ENCODE peak calls at places on chromosomes 4 and X, in seven cellular contexts. Z is endothelial cell, I is lower leg skin, R is OCI-LY7, C is uterus, Y is foreskin keratinocyte, L is A549. V is an unnamed sample.

GRCh38 chrX:66176134-66176533 is 12.1 kb downstream of the HEPH start:
- DNase-seq in Y (no peak), C (no peak), Z (no peak), R (no peak), L (no peak), I (no peak), V (no peak)

GRCh38 chr4:84503495-84504437 is 4.7 kb upstream of the NKX6-1 start:
- DNase-seq in R (peak; percentile 63), I (no peak), Z (peak; percentile 59), L (peak; percentile 66), Y (peak; percentile 28), C (no peak), V (peak; percentile 52)

GRCh38 chrX:1249101-1249887 is 19.3 kb upstream of the CSF2RA start:
- DNase-seq in L (peak; percentile 60), I (peak; percentile 66), R (peak; percentile 80), C (peak; percentile 16), Z (no peak), Y (no peak), V (peak; percentile 58)

GRCh38 chr4:24104173-24104572 is 214.3 kb upstream of the PPARGC1A start:
- DNase-seq in Y (no peak), Z (no peak), L (no peak), R (no peak), C (no peak), I (no peak), V (no peak)

GRCh38 chr4:34043131-34043530 is 2201.2 kb downstream of the ARAP2 start:
- DNase-seq in R (no peak), Z (no peak), Y (no peak), C (no peak), L (no peak), I (no peak), V (no peak)

GRCh38 chr4:25439913-25440477 is 62.9 kb downstream of the ANAPC4 start:
- DNase-seq in L (peak; percentile 58), C (peak; percentile 50), Y (no peak), Z (peak; percentile 66), R (peak; percentile 78), I (peak; percentile 53), V (peak; percentile 67)

GRCh38 chr4:38872620-38873019 is 5.0 kb downstream of the FAM114A1 start:
- DNase-seq in I (peak; percentile 56), Y (no peak), Z (no peak), C (no peak), R (no peak), L (peak; percentile 80), V (no peak)

GRCh38 chrX:139889760-139890159 is 43.1 kb downstream of the ATP11C start:
- DNase-seq in C (no peak), I (no peak), R (no peak), Y (no peak), L (no peak), Z (no peak), V (no peak)

GRCh38 chr4:180150818-180151217 is 2092.4 kb upstream of the TENM3 start:
- DNase-seq in I (no peak), C (no peak), Y (no peak), L (peak; percentile 1), Z (no peak), R (peak; percentile 55), V (no peak)

GRCh38 chr4:96593422-96593821 is 753.5 kb downstream of the PDHA2 start:
- DNase-seq in Y (no peak), C (no peak), L (no peak), R (no peak), Z (no peak), I (no peak), V (no peak)

GRCh38 chrX:15947648-15948317 is 93.2 kb upstream of the AP1S2 start:
- DNase-seq in C (peak; percentile 41), L (peak; percentile 11), Y (peak; percentile 60), Z (peak; percentile 17), I (no peak), R (no peak), V (peak; percentile 15)

GRCh38 chr4:154004859-154005520 is 216.1 kb upstream of the SFRP2 start:
- DNase-seq in R (no peak), Z (no peak), L (no peak), I (peak; percentile 57), C (peak; percentile 63), Y (no peak), V (no peak)

GRCh38 chrX:2342878-2343277 is 157.9 kb downstream of the DHRSX start:
- DNase-seq in Z (no peak), R (no peak), L (no peak), Y (no peak), C (no peak), I (no peak), V (no peak)

GRCh38 chr4:6303943-6304342 is 34.3 kb downstream of the WFS1 start:
- DNase-seq in L (no peak), R (no peak), C (no peak), I (no peak), Y (no peak), Z (no peak), V (no peak)

GRCh38 chr4:77922158-77923094 is 59.8 kb downstream of the MRPL1 start:
- DNase-seq in Z (no peak), Y (no peak), L (no peak), R (no peak), I (no peak), C (no peak), V (no peak)

GRCh38 chr4:898869-899555 is 33.1 kb downstream of the GAK start:
- DNase-seq in C (no peak), R (no peak), Y (no peak), Z (no peak), L (no peak), I (no peak), V (no peak)

GRCh38 chrX:8042304-8042703 is 115.1 kb upstream of the PNPLA4 start:
- DNase-seq in I (no peak), Z (no peak), Y (no peak), L (peak; percentile 4), R (no peak), C (no peak), V (no peak)

GRCh38 chrX:131060147-131060546 is 2.0 kb downstream of the ARHGAP36 start:
- DNase-seq in R (no peak), Y (no peak), C (no peak), I (no peak), L (no peak), Z (no peak), V (no peak)

GRCh38 chr4:152563209-152563608 is 27.3 kb upstream of the FBXW7 start:
- DNase-seq in C (no peak), R (no peak), Z (no peak), Y (no peak), I (no peak), L (no peak), V (no peak)

GRCh38 chr4:36392049-36392448 is 110.6 kb downstream of the DTHD1 start:
- DNase-seq in I (no peak), Z (no peak), R (no peak), Y (peak; percentile 71), C (no peak), L (no peak), V (no peak)

GRCh38 chr4:27692098-27692679 is 831.5 kb downstream of the STIM2 start:
- DNase-seq in C (no peak), Z (peak; percentile 12), I (no peak), Y (peak; percentile 25), L (peak; percentile 27), R (peak; percentile 46), V (peak; percentile 5)

GRCh38 chr4:7719354-7720174 is 220.1 kb downstream of the AFAP1 start:
- DNase-seq in R (peak; percentile 27), I (no peak), Y (no peak), Z (peak; percentile 89), C (peak; percentile 44), L (no peak), V (peak; percentile 98)

GRCh38 chr4:78057135-78057599 is at the start of gene FRAS1:
- DNase-seq in Y (no peak), C (peak; percentile 13), Z (peak; percentile 62), L (peak; percentile 20), R (peak; percentile 72), I (peak; percentile 15), V (peak; percentile 78)

GRCh38 chr4:16250665-16251365 is 24.5 kb upstream of the TAPT1 start:
- DNase-seq in Z (no peak), R (no peak), I (no peak), L (peak; percentile 65), C (no peak), Y (no peak), V (no peak)

GRCh38 chrX:78111140-78111931 is 7.3 kb downstream of the PGK1 start:
- DNase-seq in I (no peak), Y (no peak), R (no peak), C (no peak), Z (no peak), L (no peak), V (no peak)

GRCh38 chr4:165301833-165302232 is 25.6 kb upstream of the MSMO1 start:
- DNase-seq in I (no peak), R (no peak), Y (no peak), C (no peak), L (no peak), Z (no peak), V (no peak)

GRCh38 chr4:147594107-147594506 is 23.1 kb upstream of the TMEM184C start:
- DNase-seq in Z (no peak), C (no peak), L (no peak), R (no peak), Y (no peak), I (no peak), V (no peak)
- TF ChIP-seq CTCF in Z (no peak), C (no peak), L (no peak), R (no peak), Y (peak; percentile 39), I (no peak), V (no peak)

DNA sequence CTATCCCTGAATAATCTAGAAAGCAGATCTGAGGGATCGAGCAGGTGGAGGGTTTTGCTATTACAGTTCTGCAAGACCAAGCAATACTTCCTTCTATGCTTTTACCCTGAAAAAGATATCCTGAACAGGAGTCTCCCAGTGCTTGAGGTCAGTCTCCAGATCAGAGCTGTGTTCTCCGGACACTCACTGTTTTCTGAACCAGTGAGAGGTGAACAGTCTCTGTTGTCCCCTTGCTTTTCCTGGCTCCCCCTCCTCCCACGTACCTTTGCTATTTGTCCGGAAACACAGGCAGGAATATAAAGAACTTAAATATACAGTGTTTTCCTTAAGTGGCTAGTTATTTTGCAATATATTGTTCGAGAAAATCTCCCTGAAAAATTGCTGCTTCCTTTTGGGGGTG is 116.6 kb downstream of the ATXN3L start:
- DNase-seq in Y (no peak), I (no peak), R (no peak), Z (no peak), L (no peak), C (no peak), V (no peak)
- TF ChIP-seq CTCF in Y (no peak), I (no peak), R (no peak), Z (no peak), L (no peak), C (no peak), V (no peak)

GRCh38 chr4:174181827-174182226 is 101.6 kb downstream of the FBXO8 start:
- DNase-seq in L (no peak), I (no peak), R (no peak), Z (no peak), Y (no peak), C (no peak), V (no peak)
- TF ChIP-seq CTCF in L (no peak), I (no peak), R (no peak), Z (peak; percentile 31), Y (no peak), C (no peak), V (no peak)

DNA sequence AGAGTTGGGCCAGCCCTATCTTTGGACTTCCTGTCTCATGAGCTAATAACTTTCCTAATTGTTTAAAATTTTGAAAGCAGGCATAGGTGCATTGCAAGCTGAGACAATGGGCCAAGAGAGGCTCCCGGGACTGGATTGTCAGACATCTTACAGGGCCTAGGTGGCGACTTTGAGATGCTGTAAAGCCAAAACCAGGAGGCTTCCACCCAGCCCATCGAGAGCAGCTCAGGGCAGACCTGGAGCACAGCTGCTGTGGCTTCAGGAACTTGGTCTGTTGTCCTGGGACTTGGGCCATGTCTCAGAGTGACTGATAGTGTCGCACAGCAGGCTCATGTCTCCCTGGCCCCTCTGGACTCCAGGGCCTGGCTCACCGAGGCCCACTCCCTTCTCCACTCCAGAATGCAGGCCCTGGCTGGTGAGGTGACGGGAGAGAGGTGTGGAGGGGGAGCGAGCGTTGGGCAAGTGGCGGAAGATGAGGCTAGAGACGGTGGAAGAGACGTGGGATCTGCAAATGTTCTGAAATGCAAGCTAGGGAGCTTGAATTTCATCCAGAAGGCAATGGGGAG is 24.1 kb upstream of the MTM1 start:
- DNase-seq in Z (no peak), L (peak; percentile 24), C (no peak), Y (no peak), I (no peak), R (peak; percentile 3), V (no peak)
- TF ChIP-seq CTCF in Z (no peak), L (no peak), C (no peak), Y (peak; percentile 50), I (no peak), R (peak; percentile 20), V (no peak)